ENCODE peak calls at places on chromosomes 3 and 15, in nine cellular contexts. H is hepatocyte, R is lower lobe of right lung, U is right lobe of liver, O is astrocyte, Z is lower leg skin, M is right atrium auricular region, S is brain microvascular endothelial cell, J is dorsolateral prefrontal cortex. K is an unnamed sample.
A peak's percentile ranks its signal among the peaks of the same experiment; 100 is the strongest.

GRCh38 chr3:59957150-59957549 is 907.3 kb upstream of the CFAP20DC start:
- DNase-seq in R (no peak), Z (no peak), U (no peak), O (no peak), S (no peak), J (no peak), H (no peak), M (no peak), K (no peak)

GRCh38 chr3:54538346-54538745 is 389.5 kb downstream of the LRTM1 start:
- DNase-seq in S (no peak), J (no peak), M (no peak), H (no peak), O (no peak), Z (no peak), U (no peak), R (no peak), K (no peak)

GRCh38 chr3:158258619-158259018 is 148.7 kb downstream of the RSRC1 start:
- DNase-seq in J (no peak), M (no peak), Z (no peak), S (no peak), U (no peak), O (no peak), R (no peak), H (no peak), K (no peak)

GRCh38 chr3:136734382-136735070 is 17.7 kb downstream of the STAG1 start:
- DNase-seq in U (no peak), J (no peak), S (no peak), H (no peak), M (no peak), Z (no peak), O (no peak), R (no peak), K (no peak)

GRCh38 chr15:40763801-40764765 is at the start of gene GCHFR:
- DNase-seq in U (peak; percentile 88), H (peak; percentile 93), O (peak; percentile 32), S (peak; percentile 18), Z (peak; percentile 96), R (peak; percentile 89), M (peak; percentile 79), J (no peak), K (peak; percentile 86)

GRCh38 chr15:67133738-67134576 is 68.6 kb downstream of the SMAD3 start:
- DNase-seq in S (peak; percentile 69), H (no peak), M (no peak), O (peak; percentile 82), R (no peak), U (no peak), Z (no peak), J (no peak), K (peak; percentile 42)

GRCh38 chr3:155065537-155065936 is 14.6 kb upstream of the MME start:
- DNase-seq in U (no peak), Z (no peak), S (peak; percentile 85), O (peak; percentile 66), J (no peak), R (no peak), H (peak; percentile 44), M (no peak), K (peak; percentile 96)

GRCh38 chr15:100244796-100245495 is 96.8 kb downstream of the ADAMTS17 start:
- DNase-seq in J (no peak), R (no peak), Z (no peak), S (no peak), H (no peak), O (no peak), U (no peak), M (no peak), K (no peak)

GRCh38 chr15:63465104-63465503 is 39.3 kb upstream of the USP3 start:
- DNase-seq in H (no peak), O (peak; percentile 71), U (no peak), R (no peak), Z (no peak), J (no peak), S (no peak), M (no peak), K (peak; percentile 68)

GRCh38 chr15:27028836-27029482 is 58.0 kb downstream of the GABRG3 start:
- DNase-seq in S (no peak), J (peak; percentile 67), U (no peak), Z (no peak), O (peak; percentile 18), M (no peak), R (no peak), H (no peak), K (no peak)

GRCh38 chr15:94804613-94805012 is 573.3 kb downstream of the MCTP2 start:
- DNase-seq in U (no peak), M (no peak), R (no peak), S (no peak), O (no peak), J (no peak), H (no peak), Z (no peak), K (no peak)
- TF ChIP-seq CTCF in U (no peak), M (no peak), R (no peak), S (no peak), O (no peak), J (no peak), H (no peak), Z (no peak), K (no peak)

GRCh38 chr15:73991260-73991659 is 835 bp downstream of the STOML1 start:
- DNase-seq in U (peak; percentile 52), S (no peak), M (peak; percentile 79), J (no peak), H (peak; percentile 44), R (peak; percentile 80), O (no peak), Z (peak; percentile 92), K (peak; percentile 70)

GRCh38 chr15:73993211-73993994 is 1.1 kb upstream of the PML start:
- DNase-seq in O (no peak), U (no peak), M (no peak), R (no peak), J (no peak), H (no peak), Z (peak; percentile 75), S (no peak), K (no peak)

GRCh38 chr15:73994419-73994883 is at the start of gene PML:
- DNase-seq in U (peak; percentile 97), R (peak; percentile 99), Z (peak; percentile 99), O (peak; percentile 88), H (peak; percentile 97), J (peak; percentile 95), M (peak; percentile 98), S (peak; percentile 97), K (peak; percentile 93)

GRCh38 chr15:73991726-73992593 is at the start of gene STOML1:
- DNase-seq in U (peak; percentile 95), J (peak; percentile 74), Z (peak; percentile 98), H (peak; percentile 97), S (peak; percentile 82), M (peak; percentile 90), O (peak; percentile 87), R (peak; percentile 97), K (peak; percentile 98)

GRCh38 chr15:73992594-73992898 is 451 bp upstream of the STOML1 start:
- DNase-seq in S (no peak), O (no peak), H (no peak), M (no peak), R (no peak), U (no peak), J (no peak), Z (no peak), K (no peak)
- H3K4me3 ChIP-seq in S (peak overlapping the region; percentile 35), O (peak overlapping the region; percentile 26), H (no peak overlapping the region), M (peak overlapping the region; percentile 77), R (peak overlapping the region; percentile 89), U (peak overlapping the region; percentile 18), J (peak overlapping the region; percentile 98), Z (no peak overlapping the region), K (peak overlapping the region; percentile 41)

GRCh38 chr3:53045107-53045783 is 628 bp downstream of the SFMBT1 start:
- DNase-seq in U (peak; percentile 75), S (no peak), M (no peak), O (no peak), Z (no peak), R (peak; percentile 71), J (no peak), H (peak; percentile 87), K (peak; percentile 35)

GRCh38 chr3:53044371-53045106 is 1.3 kb downstream of the SFMBT1 start:
- DNase-seq in M (no peak), R (peak; percentile 50), J (peak; percentile 35), Z (no peak), U (peak; percentile 39), S (peak; percentile 18), H (peak; percentile 47), O (peak; percentile 36), K (no peak)

GRCh38 chr3:53045784-53046170 is at the start of gene SFMBT1:
- DNase-seq in U (peak; percentile 73), H (peak; percentile 90), S (no peak), O (no peak), R (peak; percentile 77), M (no peak), Z (peak; percentile 91), J (peak; percentile 38), K (peak; percentile 84)

GRCh38 chr3:53043738-53044137 is 2.1 kb downstream of the SFMBT1 start:
- DNase-seq in O (no peak), R (no peak), S (no peak), M (no peak), J (no peak), U (no peak), Z (no peak), H (no peak), K (no peak)

DNA sequence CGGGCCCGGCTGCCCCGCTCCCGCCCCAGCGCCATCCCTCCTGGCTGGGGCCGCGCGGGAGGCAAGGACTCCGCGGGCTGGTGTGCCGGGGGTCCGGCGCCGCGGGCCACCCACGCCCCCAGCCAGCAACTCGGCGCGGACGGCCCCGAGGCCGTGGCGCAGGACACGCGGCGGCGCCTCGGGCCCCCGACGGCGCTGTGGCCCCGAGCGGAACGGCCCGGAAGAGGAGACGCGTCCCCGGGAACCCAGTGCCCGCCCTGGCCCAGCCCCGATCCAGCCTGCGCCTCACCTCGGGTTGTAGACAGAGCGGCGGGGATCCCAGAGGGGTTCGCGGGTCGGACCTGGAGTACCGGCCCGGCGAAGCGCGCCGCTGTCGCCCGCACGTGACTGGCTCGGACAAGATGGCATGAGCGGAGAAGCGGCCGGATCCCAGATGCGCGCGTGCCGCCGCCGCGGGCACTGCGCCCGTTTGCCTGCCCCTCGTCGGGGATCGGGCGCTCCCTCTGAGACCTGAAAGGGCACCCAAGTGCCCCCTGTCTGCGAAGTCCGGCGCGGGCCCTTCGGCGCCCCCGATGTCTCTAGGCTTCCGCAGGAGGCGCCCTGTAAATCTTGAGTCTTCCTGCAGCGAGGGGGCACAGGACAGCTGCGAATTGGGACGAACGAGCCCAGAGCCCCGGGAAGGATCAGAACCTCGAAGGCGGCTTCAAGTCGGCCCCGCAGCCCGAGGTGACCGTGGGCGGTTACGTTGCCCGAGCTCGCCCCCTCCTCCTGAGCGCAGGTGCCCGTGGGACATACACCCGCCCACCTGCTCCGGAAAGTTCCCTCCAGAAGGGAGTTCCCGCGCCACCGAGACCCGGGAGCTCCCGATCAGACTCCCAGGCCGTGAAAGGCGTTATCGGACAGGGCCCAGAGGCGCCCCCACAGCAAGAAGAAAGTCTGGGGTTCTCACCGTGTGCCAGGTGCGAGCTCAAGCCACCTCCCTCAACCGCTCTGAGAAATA is 598 bp upstream of the SFMBT1 start:
- DNase-seq in Z (peak; percentile 95), J (peak; percentile 38), U (peak; percentile 57), R (peak; percentile 73), S (peak; percentile 9), M (peak; percentile 65), O (no peak), H (peak; percentile 72), K (no peak)
- TF ChIP-seq CTCF in Z (no peak), J (peak; percentile 49), U (peak; percentile 20), R (peak; percentile 49), S (peak; percentile 63), M (peak; percentile 62), O (no peak), H (peak; percentile 51), K (peak; percentile 43)

DNA sequence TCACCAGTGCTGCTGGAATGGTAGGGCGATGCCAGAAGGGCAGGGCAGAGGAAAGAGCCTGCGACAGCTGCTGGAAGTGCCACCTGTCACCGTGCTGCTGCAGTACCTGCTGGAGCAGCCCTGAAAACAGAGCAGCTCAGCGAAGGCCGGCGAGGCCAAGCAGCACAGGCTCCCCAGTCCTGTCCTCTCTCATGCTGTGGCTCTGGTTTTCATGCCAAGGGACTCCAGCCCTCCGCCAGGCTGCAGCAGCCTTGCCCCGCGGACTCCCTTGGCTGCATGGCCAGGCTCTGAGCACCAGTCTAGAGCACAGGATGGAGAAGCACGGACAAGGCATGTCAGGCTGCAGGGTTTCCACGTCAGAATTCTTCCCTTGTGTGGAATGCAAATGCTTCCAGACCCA is 43.9 kb downstream of the ADCY5 start:
- DNase-seq in O (no peak), H (no peak), M (no peak), U (no peak), Z (no peak), J (no peak), S (no peak), R (no peak), K (no peak)
- H3K4me3 ChIP-seq in O (no peak overlapping the region), H (no peak overlapping the region), M (no peak overlapping the region), U (no peak overlapping the region), Z (no peak overlapping the region), J (no peak overlapping the region), S (no peak overlapping the region), R (no peak overlapping the region), K (no peak overlapping the region)